ENCODE peak calls at places on chromosome 7, in five cellular contexts. X is skeletal muscle cell, O is amniotic stem cell, T is endodermal cell, L is lung. V is an unnamed sample.

GRCh38 chr7:78702770-78703169 is 750.7 kb downstream of the MAGI2 start:
- DNase-seq in X (peak; percentile 83), O (peak; percentile 91), T (no peak), L (no peak), V (no peak)

GRCh38 chr7:101373812-101374612 is 11.3 kb downstream of the COL26A1 start:
- DNase-seq in X (no peak), O (no peak), T (no peak), L (peak; percentile 63), V (no peak)

GRCh38 chr7:48741545-48741944 is 182.8 kb upstream of the CDC14C start:
- DNase-seq in X (no peak), O (no peak), T (no peak), L (no peak), V (no peak)

GRCh38 chr7:66699998-66700397 is 40.5 kb upstream of the RABGEF1 start:
- DNase-seq in X (no peak), O (no peak), T (peak; percentile 49), L (no peak), V (peak; percentile 48)

GRCh38 chr7:127758105-127758504 is 106.1 kb downstream of the SND1 start:
- DNase-seq in X (no peak), O (no peak), T (no peak), L (no peak), V (no peak)

GRCh38 chr7:19117081-19117869 is at the start of gene TWIST1:
- DNase-seq in X (peak; percentile 90), O (peak; percentile 94), T (peak; percentile 89), L (no peak), V (peak; percentile 27)

GRCh38 chr7:47937065-47937687 is 11.1 kb downstream of the PKD1L1 start:
- DNase-seq in X (no peak), O (no peak), T (no peak), L (no peak), V (no peak)

GRCh38 chr7:5363729-5364128 is 59.9 kb downstream of the TNRC18 start:
- DNase-seq in X (no peak), O (no peak), T (no peak), L (no peak), V (no peak)

GRCh38 chr7:128389085-128389814 is 20.5 kb downstream of the IMPDH1 start:
- DNase-seq in X (no peak), O (no peak), T (no peak), L (no peak), V (no peak)